ENCODE peak calls at places on chromosomes 7 and 10, in six cellular contexts. R is right atrium auricular region, G is fibroblast of lung, S is ovary, Q is breast epithelium, K is colonic mucosa. J is an unnamed sample.
A peak's percentile ranks its signal among the peaks of the same experiment; 100 is the strongest.

GRCh38 chr10:62492012-62492869 is 118.1 kb downstream of the ZNF365 start:
- DNase-seq in Q (no peak), K (no peak), S (no peak), R (no peak), G (peak; percentile 39), J (peak; percentile 23)

GRCh38 chr7:91869661-91870060 is 10.8 kb downstream of the MTERF1 start:
- DNase-seq in G (no peak), R (no peak), Q (no peak), S (no peak), K (no peak), J (no peak)

GRCh38 chr10:72063703-72064391 is 24.5 kb downstream of the SPOCK2 start:
- DNase-seq in K (peak; percentile 73), Q (no peak), G (no peak), R (no peak), S (no peak), J (no peak)

GRCh38 chr7:6556196-6556595 is 4.9 kb upstream of the GRID2IP start:
- DNase-seq in S (no peak), Q (no peak), K (no peak), G (no peak), R (no peak), J (no peak)

GRCh38 chr10:86361134-86362128 is 5.2 kb downstream of the GRID1 start:
- DNase-seq in Q (no peak), S (no peak), G (no peak), R (no peak), K (no peak), J (no peak)

GRCh38 chr10:13348216-13349017 is at the start of gene SEPHS1:
- DNase-seq in K (peak; percentile 82), Q (peak; percentile 22), G (peak; percentile 84), R (peak; percentile 62), S (peak; percentile 60), J (peak; percentile 85)

GRCh38 chr10:132588301-132589013 is 50.9 kb downstream of the INPP5A start:
- DNase-seq in K (peak; percentile 26), S (no peak), R (peak; percentile 74), Q (no peak), G (no peak), J (peak; percentile 39)

GRCh38 chr10:100697070-100697469 is 48.3 kb upstream of the PAX2 start:
- DNase-seq in K (no peak), S (no peak), Q (no peak), G (peak; percentile 22), R (no peak), J (peak; percentile 79)

GRCh38 chr7:129006636-129007414 is 48.1 kb downstream of the TNPO3 start:
- DNase-seq in G (no peak), R (no peak), Q (no peak), S (no peak), K (no peak), J (no peak)

GRCh38 chr10:8663131-8663530 is 608.6 kb downstream of the GATA3 start:
- DNase-seq in S (no peak), K (no peak), R (no peak), Q (no peak), G (no peak), J (no peak)

GRCh38 chr10:102342958-102343357 is 52.5 kb upstream of the NFKB2 start:
- DNase-seq in K (no peak), R (no peak), S (no peak), Q (no peak), G (peak; percentile 56), J (no peak)

GRCh38 chr7:100574362-100575205 is 884 bp upstream of the SAP25 start:
- DNase-seq in R (no peak), S (peak; percentile 28), K (no peak), G (no peak), Q (no peak), J (no peak)

GRCh38 chr7:127847641-127848040 is 183.6 kb downstream of the LRRC4 start:
- DNase-seq in G (no peak), R (no peak), S (no peak), K (peak; percentile 37), Q (peak; percentile 55), J (no peak)

GRCh38 chr10:86699541-86699940 is 31.2 kb downstream of the LDB3 start:
- DNase-seq in R (no peak), K (no peak), S (no peak), G (no peak), Q (no peak), J (no peak)

GRCh38 chr7:38257350-38257677 is 16.1 kb downstream of the TARP start:
- DNase-seq in Q (no peak), G (no peak), S (no peak), K (no peak), R (no peak), J (no peak)

GRCh38 chr10:44864637-44865288 is 46.4 kb upstream of the TMEM72 start:
- DNase-seq in S (peak; percentile 93), Q (peak; percentile 80), R (peak; percentile 94), G (peak; percentile 75), K (peak; percentile 96), J (peak; percentile 88)

GRCh38 chr10:130485241-130485957 is 349.2 kb downstream of the GLRX3 start:
- DNase-seq in G (no peak), Q (no peak), S (no peak), K (no peak), R (no peak), J (no peak)

GRCh38 chr7:155226261-155227003 is 71.2 kb upstream of the INSIG1 start:
- DNase-seq in R (no peak), S (no peak), G (no peak), K (no peak), Q (no peak), J (no peak)
- H3K4me3 ChIP-seq in R (no peak overlapping the region), S (no peak overlapping the region), G (no peak overlapping the region), K (no peak overlapping the region), Q (no peak overlapping the region), J (no peak overlapping the region)

GRCh38 chr7:143296686-143297085 is 8.5 kb downstream of the CASP2 start:
- DNase-seq in R (no peak), G (no peak), K (no peak), Q (no peak), S (no peak), J (no peak)
- H3K27ac ChIP-seq in R (no peak overlapping the region), G (no peak overlapping the region), K (no peak overlapping the region), Q (no peak overlapping the region), S (no peak overlapping the region), J (peak overlapping the region; percentile 68)

GRCh38 chr7:13988765-13989137 is 715 bp downstream of the ETV1 start:
- DNase-seq in Q (no peak), R (no peak), S (no peak), G (peak; percentile 64), K (peak; percentile 19), J (peak; percentile 34)
- H3K4me3 ChIP-seq in Q (peak overlapping the region; percentile 74), R (peak overlapping the region; percentile 70), S (peak overlapping the region; percentile 67), G (peak overlapping the region; percentile 90), K (peak overlapping the region; percentile 65), J (peak overlapping the region; percentile 88)

GRCh38 chr7:2523461-2523905 is 3.9 kb downstream of the LFNG start:
- DNase-seq in Q (peak; percentile 74), R (no peak), S (no peak), K (peak; percentile 70), G (no peak), J (no peak)
- H3K27ac ChIP-seq in Q (peak overlapping the region; percentile 79), R (peak overlapping the region; percentile 46), S (no peak overlapping the region), K (peak overlapping the region; percentile 82), G (no peak overlapping the region), J (no peak overlapping the region)

GRCh38 chr10:117545141-117546019 is 2.8 kb downstream of the EMX2 start:
- DNase-seq in S (no peak), K (no peak), G (no peak), R (no peak), Q (no peak), J (no peak)
- H3K4me3 ChIP-seq in S (peak overlapping the region; percentile 84), K (no peak overlapping the region), G (no peak overlapping the region), R (peak overlapping the region; percentile 51), Q (peak overlapping the region; percentile 48), J (no peak overlapping the region)